ENCODE peak calls at places on chromosome 5, in ten cellular contexts. One of them, this sample, is unnamed. For H3K27me3, the result is how much of the 10 kb centered on the place peaks cover.

GRCh38 chr5:75168026-75168750 is 68.5 kb downstream of the ANKRD31 start:
- DNase-seq in right lobe of liver: no peak
- DNase-seq in hepatocyte: no peak
- DNase-seq in fibroblast of lung: no peak
- DNase-seq in heart right ventricle: no peak
- DNase-seq in bronchial epithelial cell: no peak
- DNase-seq in lung: no peak
- DNase-seq in cardiac muscle cell: no peak
- DNase-seq in right atrium auricular region: no peak
- DNase-seq in astrocyte: no peak
- DNase-seq in this sample: no peak

GRCh38 chr5:31385774-31386537 is 145.9 kb downstream of the DROSHA start:
- DNase-seq in right lobe of liver: no peak
- DNase-seq in hepatocyte: no peak
- DNase-seq in fibroblast of lung: no peak
- DNase-seq in heart right ventricle: no peak
- DNase-seq in bronchial epithelial cell: no peak
- DNase-seq in lung: no peak
- DNase-seq in cardiac muscle cell: no peak
- DNase-seq in right atrium auricular region: no peak
- DNase-seq in astrocyte: no peak
- DNase-seq in this sample: no peak

GRCh38 chr5:143124593-143124992 is 278.9 kb downstream of the NR3C1 start:
- DNase-seq in right lobe of liver: no peak
- DNase-seq in hepatocyte: no peak
- DNase-seq in fibroblast of lung: no peak
- DNase-seq in heart right ventricle: no peak
- DNase-seq in bronchial epithelial cell: no peak
- DNase-seq in lung: no peak
- DNase-seq in cardiac muscle cell: no peak
- DNase-seq in right atrium auricular region: no peak
- DNase-seq in astrocyte: no peak
- DNase-seq in this sample: no peak

GRCh38 chr5:11126844-11127243 is 365.8 kb upstream of the DAP start:
- DNase-seq in right lobe of liver: no peak
- DNase-seq in hepatocyte: no peak
- DNase-seq in fibroblast of lung: no peak
- DNase-seq in heart right ventricle: no peak
- DNase-seq in bronchial epithelial cell: no peak
- DNase-seq in lung: no peak
- DNase-seq in cardiac muscle cell: no peak
- DNase-seq in right atrium auricular region: no peak
- DNase-seq in astrocyte: no peak
- DNase-seq in this sample: no peak

GRCh38 chr5:130104895-130105684 is 200.8 kb downstream of the CHSY3 start:
- DNase-seq in right lobe of liver: no peak
- DNase-seq in hepatocyte: no peak
- DNase-seq in fibroblast of lung: peak
- DNase-seq in heart right ventricle: no peak
- DNase-seq in bronchial epithelial cell: peak
- DNase-seq in lung: no peak
- DNase-seq in cardiac muscle cell: no peak
- DNase-seq in right atrium auricular region: no peak
- DNase-seq in astrocyte: peak
- DNase-seq in this sample: no peak

GRCh38 chr5:98096155-98096554 is 677.3 kb upstream of the RGMB start:
- DNase-seq in right lobe of liver: no peak
- DNase-seq in hepatocyte: no peak
- DNase-seq in fibroblast of lung: peak
- DNase-seq in heart right ventricle: no peak
- DNase-seq in bronchial epithelial cell: peak
- DNase-seq in lung: no peak
- DNase-seq in cardiac muscle cell: peak
- DNase-seq in right atrium auricular region: no peak
- DNase-seq in astrocyte: peak
- DNase-seq in this sample: no peak

GRCh38 chr5:80191991-80192398 is 63.9 kb downstream of the SERINC5 start:
- DNase-seq in right lobe of liver: no peak
- DNase-seq in hepatocyte: no peak
- DNase-seq in fibroblast of lung: peak
- DNase-seq in heart right ventricle: peak
- DNase-seq in bronchial epithelial cell: no peak
- DNase-seq in lung: no peak
- DNase-seq in cardiac muscle cell: no peak
- DNase-seq in right atrium auricular region: peak
- DNase-seq in astrocyte: no peak
- DNase-seq in this sample: peak

GRCh38 chr5:112203229-112203628 is 215.8 kb downstream of the EPB41L4A start:
- DNase-seq in right lobe of liver: no peak
- DNase-seq in hepatocyte: no peak
- DNase-seq in fibroblast of lung: no peak
- DNase-seq in heart right ventricle: no peak
- DNase-seq in bronchial epithelial cell: peak
- DNase-seq in lung: no peak
- DNase-seq in cardiac muscle cell: no peak
- DNase-seq in right atrium auricular region: no peak
- DNase-seq in astrocyte: no peak
- DNase-seq in this sample: no peak

GRCh38 chr5:36505021-36505420 is 101.4 kb upstream of the SLC1A3 start:
- DNase-seq in right lobe of liver: no peak
- DNase-seq in hepatocyte: no peak
- DNase-seq in fibroblast of lung: peak
- DNase-seq in heart right ventricle: no peak
- DNase-seq in bronchial epithelial cell: peak
- DNase-seq in lung: no peak
- DNase-seq in cardiac muscle cell: no peak
- DNase-seq in right atrium auricular region: no peak
- DNase-seq in astrocyte: peak
- DNase-seq in this sample: no peak

GRCh38 chr5:31942546-31942945 is 231.6 kb downstream of the GOLPH3 start:
- DNase-seq in right lobe of liver: no peak
- DNase-seq in hepatocyte: no peak
- DNase-seq in fibroblast of lung: no peak
- DNase-seq in heart right ventricle: no peak
- DNase-seq in bronchial epithelial cell: no peak
- DNase-seq in lung: no peak
- DNase-seq in cardiac muscle cell: no peak
- DNase-seq in right atrium auricular region: no peak
- DNase-seq in astrocyte: no peak
- DNase-seq in this sample: no peak

GRCh38 chr5:126998895-126999570 is 31.3 kb downstream of the MARCHF3 start:
- DNase-seq in right lobe of liver: no peak
- DNase-seq in hepatocyte: no peak
- DNase-seq in fibroblast of lung: no peak
- DNase-seq in heart right ventricle: no peak
- DNase-seq in bronchial epithelial cell: no peak
- DNase-seq in lung: no peak
- DNase-seq in cardiac muscle cell: no peak
- DNase-seq in right atrium auricular region: no peak
- DNase-seq in astrocyte: no peak
- DNase-seq in this sample: no peak

GRCh38 chr5:154644745-154645411 is 110.3 kb upstream of the LARP1 start:
- DNase-seq in right lobe of liver: no peak
- DNase-seq in hepatocyte: no peak
- DNase-seq in fibroblast of lung: no peak
- DNase-seq in heart right ventricle: no peak
- DNase-seq in bronchial epithelial cell: no peak
- DNase-seq in lung: no peak
- DNase-seq in cardiac muscle cell: no peak
- DNase-seq in right atrium auricular region: no peak
- DNase-seq in astrocyte: no peak
- DNase-seq in this sample: no peak

GRCh38 chr5:154648229-154648628 is 106.9 kb upstream of the LARP1 start:
- DNase-seq in right lobe of liver: no peak
- DNase-seq in hepatocyte: no peak
- DNase-seq in fibroblast of lung: no peak
- DNase-seq in heart right ventricle: no peak
- DNase-seq in bronchial epithelial cell: no peak
- DNase-seq in lung: no peak
- DNase-seq in cardiac muscle cell: no peak
- DNase-seq in right atrium auricular region: no peak
- DNase-seq in astrocyte: no peak
- DNase-seq in this sample: no peak

GRCh38 chr5:154646841-154647759 is 108.1 kb upstream of the LARP1 start:
- DNase-seq in right lobe of liver: peak
- DNase-seq in hepatocyte: peak
- DNase-seq in fibroblast of lung: peak
- DNase-seq in heart right ventricle: peak
- DNase-seq in bronchial epithelial cell: peak
- DNase-seq in lung: peak
- DNase-seq in cardiac muscle cell: peak
- DNase-seq in right atrium auricular region: peak
- DNase-seq in astrocyte: peak
- DNase-seq in this sample: peak

GRCh38 chr5:154647760-154648143 is 107.4 kb upstream of the LARP1 start:
- DNase-seq in right lobe of liver: no peak
- DNase-seq in hepatocyte: peak
- DNase-seq in fibroblast of lung: no peak
- DNase-seq in heart right ventricle: no peak
- DNase-seq in bronchial epithelial cell: no peak
- DNase-seq in lung: no peak
- DNase-seq in cardiac muscle cell: peak
- DNase-seq in right atrium auricular region: no peak
- DNase-seq in astrocyte: no peak
- DNase-seq in this sample: no peak

GRCh38 chr5:154642499-154643245 is 112.5 kb upstream of the LARP1 start:
- DNase-seq in right lobe of liver: no peak
- DNase-seq in hepatocyte: no peak
- DNase-seq in fibroblast of lung: no peak
- DNase-seq in heart right ventricle: no peak
- DNase-seq in bronchial epithelial cell: peak
- DNase-seq in lung: no peak
- DNase-seq in cardiac muscle cell: peak
- DNase-seq in right atrium auricular region: no peak
- DNase-seq in astrocyte: no peak
- DNase-seq in this sample: no peak
- H3K4me3 ChIP-seq in right lobe of liver: no peak
- H3K4me3 ChIP-seq in hepatocyte: no peak
- H3K4me3 ChIP-seq in fibroblast of lung: no peak
- H3K4me3 ChIP-seq in heart right ventricle: no peak
- H3K4me3 ChIP-seq in bronchial epithelial cell: no peak
- H3K4me3 ChIP-seq in lung: no peak
- H3K4me3 ChIP-seq in cardiac muscle cell: no peak
- H3K4me3 ChIP-seq in right atrium auricular region: no peak
- H3K4me3 ChIP-seq in astrocyte: no peak
- H3K4me3 ChIP-seq in this sample: no peak

GRCh38 chr5:42870882-42871418 is 59.3 kb upstream of the SELENOP start:
- DNase-seq in right lobe of liver: no peak
- DNase-seq in hepatocyte: peak
- DNase-seq in fibroblast of lung: no peak
- DNase-seq in heart right ventricle: no peak
- DNase-seq in bronchial epithelial cell: peak
- DNase-seq in lung: no peak
- DNase-seq in cardiac muscle cell: peak
- DNase-seq in right atrium auricular region: no peak
- DNase-seq in astrocyte: no peak
- DNase-seq in this sample: no peak

GRCh38 chr5:42874621-42875198 is 63.0 kb upstream of the SELENOP start:
- DNase-seq in right lobe of liver: no peak
- DNase-seq in hepatocyte: peak
- DNase-seq in fibroblast of lung: no peak
- DNase-seq in heart right ventricle: no peak
- DNase-seq in bronchial epithelial cell: no peak
- DNase-seq in lung: no peak
- DNase-seq in cardiac muscle cell: no peak
- DNase-seq in right atrium auricular region: no peak
- DNase-seq in astrocyte: no peak
- DNase-seq in this sample: no peak

GRCh38 chr5:42875211-42875610 is 63.5 kb upstream of the SELENOP start:
- DNase-seq in right lobe of liver: no peak
- DNase-seq in hepatocyte: no peak
- DNase-seq in fibroblast of lung: no peak
- DNase-seq in heart right ventricle: no peak
- DNase-seq in bronchial epithelial cell: no peak
- DNase-seq in lung: no peak
- DNase-seq in cardiac muscle cell: no peak
- DNase-seq in right atrium auricular region: no peak
- DNase-seq in astrocyte: no peak
- DNase-seq in this sample: no peak

GRCh38 chr5:42875785-42876374 is 64.2 kb upstream of the SELENOP start:
- DNase-seq in right lobe of liver: no peak
- DNase-seq in hepatocyte: no peak
- DNase-seq in fibroblast of lung: no peak
- DNase-seq in heart right ventricle: no peak
- DNase-seq in bronchial epithelial cell: no peak
- DNase-seq in lung: no peak
- DNase-seq in cardiac muscle cell: no peak
- DNase-seq in right atrium auricular region: no peak
- DNase-seq in astrocyte: no peak
- DNase-seq in this sample: no peak

GRCh38 chr5:42872865-42873264 is 61.2 kb upstream of the SELENOP start:
- DNase-seq in right lobe of liver: no peak
- DNase-seq in hepatocyte: no peak
- DNase-seq in fibroblast of lung: no peak
- DNase-seq in heart right ventricle: no peak
- DNase-seq in bronchial epithelial cell: no peak
- DNase-seq in lung: no peak
- DNase-seq in cardiac muscle cell: no peak
- DNase-seq in right atrium auricular region: no peak
- DNase-seq in astrocyte: no peak
- DNase-seq in this sample: no peak
- TF ChIP-seq CTCF in right lobe of liver: no peak
- TF ChIP-seq CTCF in hepatocyte: no peak
- TF ChIP-seq CTCF in fibroblast of lung: no peak
- TF ChIP-seq CTCF in heart right ventricle: no peak
- TF ChIP-seq CTCF in bronchial epithelial cell: no peak
- TF ChIP-seq CTCF in lung: no peak
- TF ChIP-seq CTCF in cardiac muscle cell: no peak
- TF ChIP-seq CTCF in right atrium auricular region: no peak
- TF ChIP-seq CTCF in astrocyte: no peak
- TF ChIP-seq CTCF in this sample: no peak

GRCh38 chr5:3599283-3600105 is 3.9 kb downstream of the IRX1 start:
- DNase-seq in right lobe of liver: no peak
- DNase-seq in hepatocyte: no peak
- DNase-seq in fibroblast of lung: peak
- DNase-seq in heart right ventricle: no peak
- DNase-seq in bronchial epithelial cell: no peak
- DNase-seq in lung: no peak
- DNase-seq in cardiac muscle cell: no peak
- DNase-seq in right atrium auricular region: no peak
- DNase-seq in astrocyte: peak
- DNase-seq in this sample: no peak
- H3K27me3 ChIP-seq in right lobe of liver: under half
- H3K27me3 ChIP-seq in hepatocyte: half or more
- H3K27me3 ChIP-seq in fibroblast of lung: under half
- H3K27me3 ChIP-seq in heart right ventricle: half or more
- H3K27me3 ChIP-seq in bronchial epithelial cell: under half
- H3K27me3 ChIP-seq in lung: under half
- H3K27me3 ChIP-seq in cardiac muscle cell: half or more
- H3K27me3 ChIP-seq in right atrium auricular region: half or more
- H3K27me3 ChIP-seq in astrocyte: under half
- H3K27me3 ChIP-seq in this sample: half or more

DNA sequence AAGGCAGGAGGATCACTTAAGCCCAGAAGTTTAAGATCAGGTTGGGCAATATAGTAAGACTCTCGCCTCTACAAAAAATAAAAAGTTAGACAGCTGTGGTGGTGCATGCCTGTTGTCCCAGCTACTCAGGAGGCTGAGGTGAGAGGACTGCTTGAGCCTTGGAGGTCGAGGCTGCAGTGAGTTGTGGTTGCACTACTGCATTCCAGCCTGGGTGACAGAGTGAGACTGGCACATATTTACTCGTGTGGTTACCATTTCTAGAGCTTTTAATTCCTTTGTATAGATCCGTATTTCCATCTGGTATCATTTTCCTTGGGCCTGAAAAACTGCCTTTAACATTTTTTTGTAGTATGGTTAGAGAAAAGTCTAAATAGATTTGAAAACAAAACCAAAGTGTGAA is 7.8 kb downstream of the IL6ST start:
- DNase-seq in right lobe of liver: no peak
- DNase-seq in hepatocyte: no peak
- DNase-seq in fibroblast of lung: no peak
- DNase-seq in heart right ventricle: no peak
- DNase-seq in bronchial epithelial cell: no peak
- DNase-seq in lung: no peak
- DNase-seq in cardiac muscle cell: no peak
- DNase-seq in right atrium auricular region: no peak
- DNase-seq in astrocyte: no peak
- DNase-seq in this sample: no peak
- H3K4me3 ChIP-seq in right lobe of liver: no peak
- H3K4me3 ChIP-seq in hepatocyte: no peak
- H3K4me3 ChIP-seq in fibroblast of lung: no peak
- H3K4me3 ChIP-seq in heart right ventricle: no peak
- H3K4me3 ChIP-seq in bronchial epithelial cell: no peak
- H3K4me3 ChIP-seq in lung: no peak
- H3K4me3 ChIP-seq in cardiac muscle cell: no peak
- H3K4me3 ChIP-seq in right atrium auricular region: no peak
- H3K4me3 ChIP-seq in astrocyte: no peak
- H3K4me3 ChIP-seq in this sample: no peak